ENCODE peak calls at places on chromosomes 11 and 22, in four cellular contexts. F is HCT116, E is brain microvascular endothelial cell, W is IMR-90. R is an unnamed sample.

GRCh38 chr11:119342023-119342300 is 1.3 kb upstream of the C1QTNF5 start:
- DNase-seq in F (no peak), E (no peak), W (no peak), R (no peak)

GRCh38 chr11:124760205-124760652 is 1.9 kb downstream of the ESAM start:
- DNase-seq in F (no peak), E (no peak), W (no peak), R (no peak)

GRCh38 chr11:67292671-67293070 is 3.6 kb downstream of the ANKRD13D start:
- DNase-seq in F (no peak), E (no peak), W (peak), R (no peak)

GRCh38 chr22:24894998-24895397 is 51.5 kb downstream of the LHFPL7 start:
- DNase-seq in F (peak), E (peak), W (no peak), R (peak)

GRCh38 chr22:25764270-25765015 is 22.5 kb downstream of the MYO18B start:
- DNase-seq in F (no peak), E (no peak), W (no peak), R (no peak)

GRCh38 chr11:44637477-44637876 is 72.0 kb downstream of the CD82 start:
- DNase-seq in F (no peak), E (no peak), W (no peak), R (peak)

GRCh38 chr22:49107561-49107960 is 720.1 kb downstream of the BRD1 start:
- DNase-seq in F (no peak), E (no peak), W (no peak), R (no peak)

GRCh38 chr11:129861702-129862107 is 33.7 kb downstream of the NFRKB start:
- DNase-seq in F (peak), E (peak), W (peak), R (peak)

GRCh38 chr22:31276426-31277167 is 15.7 kb downstream of the PIK3IP1 start:
- DNase-seq in F (no peak), E (no peak), W (no peak), R (no peak)

GRCh38 chr11:13038366-13038765 is 29.2 kb downstream of the RASSF10 start:
- DNase-seq in F (no peak), E (no peak), W (no peak), R (peak)

GRCh38 chr11:46537851-46538295 is 56.0 kb downstream of the AMBRA1 start:
- DNase-seq in F (peak), E (peak), W (peak), R (peak)

GRCh38 chr11:103170865-103171264 is 61.6 kb downstream of the DYNC2H1 start:
- DNase-seq in F (no peak), E (no peak), W (peak), R (no peak)

GRCh38 chr11:12248330-12248729 is 129.0 kb upstream of the PARVA start:
- DNase-seq in F (no peak), E (no peak), W (peak), R (no peak)

GRCh38 chr11:1469911-1470680 is 16.5 kb downstream of the MOB2 start:
- DNase-seq in F (no peak), E (no peak), W (no peak), R (no peak)

GRCh38 chr11:2882681-2883110 is 2.9 kb downstream of the CDKN1C start:
- DNase-seq in F (no peak), E (no peak), W (no peak), R (no peak)
- H3K4me3 ChIP-seq in F (no peak), E (no peak), W (no peak), R (no peak)

GRCh38 chr22:36729321-36729720 is 25.8 kb upstream of the CACNG2 start:
- DNase-seq in F (no peak), E (no peak), W (no peak), R (no peak)
- H3K4me3 ChIP-seq in F (no peak), E (no peak), W (no peak), R (no peak)

DNA sequence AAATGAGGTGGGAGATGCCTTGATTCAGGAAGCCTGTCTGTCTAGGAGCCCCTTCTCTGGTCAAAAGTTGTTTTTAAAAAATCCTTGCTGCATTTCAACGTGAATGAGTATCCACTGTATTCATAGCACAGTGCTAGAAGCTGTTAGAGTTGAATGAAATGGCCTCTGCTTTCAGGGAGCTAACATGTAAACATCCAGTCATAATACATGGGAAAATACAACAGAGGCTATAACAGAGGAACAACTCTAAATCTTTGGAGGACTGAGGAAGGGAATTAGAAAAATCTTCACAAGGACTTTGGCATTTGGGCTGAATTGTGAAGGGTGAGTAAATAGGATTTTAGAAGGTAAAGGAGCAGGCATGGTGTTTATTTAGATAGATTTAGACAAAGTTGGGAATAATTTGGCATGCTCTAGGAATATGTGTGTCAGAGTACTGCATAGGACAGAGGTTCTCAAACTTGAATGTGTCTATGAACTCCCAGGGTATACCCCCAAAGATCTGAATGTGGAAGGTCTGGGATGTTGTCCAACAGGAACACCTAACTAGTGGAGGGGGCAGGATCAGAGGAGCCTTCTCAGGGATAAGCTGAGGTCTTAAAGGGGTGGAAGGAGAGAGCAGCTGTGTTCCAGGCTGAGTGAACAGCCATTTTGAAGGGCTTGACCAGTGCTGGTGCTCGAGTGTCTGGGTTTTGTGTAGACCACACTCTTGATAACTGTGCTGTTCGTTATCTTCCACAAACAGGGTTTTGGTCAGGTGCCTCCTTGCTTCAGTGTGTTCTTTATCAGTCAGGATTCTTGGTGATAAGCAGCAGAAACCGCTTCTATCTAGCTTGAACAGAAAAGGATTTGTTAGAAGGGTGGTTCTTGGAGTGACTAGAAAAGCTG is 12.7 kb downstream of the SREBF2 start:
- DNase-seq in F (no peak), E (no peak), W (no peak), R (no peak)
- H3K4me3 ChIP-seq in F (no peak), E (no peak), W (no peak), R (no peak)

GRCh38 chr11:9701799-9702198 is 37.9 kb downstream of the SWAP70 start:
- DNase-seq in F (no peak), E (no peak), W (no peak), R (no peak)
- H3K4me3 ChIP-seq in F (no peak), E (no peak), W (no peak), R (no peak)

GRCh38 chr11:65184146-65184545 is 2.4 kb downstream of the CAPN1 start:
- DNase-seq in F (no peak), E (no peak), W (no peak), R (no peak)

GRCh38 chr11:65186701-65187100 is 5.0 kb downstream of the CAPN1 start:
- DNase-seq in F (no peak), E (no peak), W (no peak), R (no peak)

GRCh38 chr11:65185869-65186341 is 4.2 kb downstream of the CAPN1 start:
- DNase-seq in F (no peak), E (no peak), W (no peak), R (no peak)

GRCh38 chr11:65183201-65183891 is 1.6 kb downstream of the CAPN1 start:
- DNase-seq in F (peak), E (no peak), W (no peak), R (peak)

DNA sequence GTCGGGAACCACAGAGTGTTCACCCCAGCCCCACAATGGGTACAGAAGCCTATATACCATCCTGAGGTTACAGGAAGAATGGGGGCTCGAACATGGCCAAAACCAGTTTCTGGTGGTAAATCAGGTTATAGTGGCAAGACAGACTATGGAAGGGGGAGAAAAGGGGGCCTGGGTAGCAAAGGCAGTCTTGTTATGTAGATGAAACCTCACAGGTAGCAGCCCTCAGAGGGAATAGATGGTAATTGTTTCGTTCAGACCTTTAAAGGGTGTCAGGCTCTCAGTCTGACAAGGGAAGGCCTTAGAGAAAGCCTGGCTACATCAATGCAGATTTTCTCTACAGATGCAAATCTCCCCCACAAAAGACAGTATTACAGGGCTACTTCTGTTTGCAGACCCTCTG is 3.4 kb downstream of the CAPN1 start:
- DNase-seq in F (no peak), E (no peak), W (no peak), R (no peak)
- H3K4me3 ChIP-seq in F (no peak), E (no peak), W (no peak), R (no peak)

R was measured in mammary epithelial cell.